ENCODE peak calls at places on chromosomes 2 and 18, in ten cellular contexts. D is HS-5, U is brain microvascular endothelial cell, T is germinal center, E is NCI-H446 treated with DMSO at 0.1 percent for 48 hours, V is cardiac fibroblast, N is A549, Q is iris pigment epithelial cell, J is HFF-Myc, C is mesendoderm. P is an unnamed sample.

GRCh38 chr2:63436488-63436887 is 151.8 kb downstream of the WDPCP start:
- DNase-seq in D (no peak), U (no peak), T (no peak), E (no peak), V (peak), N (no peak), Q (peak), J (no peak), C (no peak), P (no peak)

GRCh38 chr2:196399736-196400691 is 228.6 kb upstream of the STK17B start:
- DNase-seq in D (peak), U (peak), T (no peak), E (no peak), V (peak), N (peak), Q (peak), J (peak), C (peak), P (no peak)

GRCh38 chr2:136015688-136016087 is 30.3 kb upstream of the DARS1 start:
- DNase-seq in D (no peak), U (no peak), T (no peak), E (no peak), V (no peak), N (no peak), Q (no peak), J (no peak), C (no peak), P (no peak)

GRCh38 chr18:23114171-23114881 is 21.0 kb upstream of the CABLES1 start:
- DNase-seq in D (no peak), U (no peak), T (no peak), E (no peak), V (no peak), N (no peak), Q (peak), J (no peak), C (no peak), P (no peak)

GRCh38 chr2:54803783-54804758 is 80.6 kb downstream of the EML6 start:
- DNase-seq in D (no peak), U (no peak), T (no peak), E (peak), V (no peak), N (no peak), Q (no peak), J (no peak), C (peak), P (no peak)

GRCh38 chr2:167310442-167310841 is 422.2 kb downstream of the XIRP2 start:
- DNase-seq in D (no peak), U (no peak), T (no peak), E (no peak), V (no peak), N (no peak), Q (no peak), J (no peak), C (peak), P (no peak)

GRCh38 chr2:241031436-241032165 is 33.2 kb downstream of the SNED1 start:
- DNase-seq in D (no peak), U (no peak), T (no peak), E (no peak), V (no peak), N (no peak), Q (no peak), J (no peak), C (no peak), P (peak)

GRCh38 chr2:60347781-60348180 is 205.7 kb downstream of the BCL11A start:
- DNase-seq in D (no peak), U (no peak), T (no peak), E (no peak), V (no peak), N (no peak), Q (no peak), J (no peak), C (peak), P (no peak)

GRCh38 chr2:120682654-120683053 is 53.0 kb upstream of the GLI2 start:
- DNase-seq in D (no peak), U (no peak), T (no peak), E (no peak), V (no peak), N (no peak), Q (no peak), J (no peak), C (no peak), P (no peak)

GRCh38 chr2:172226244-172227061 is 123.8 kb upstream of the DLX2 start:
- DNase-seq in D (no peak), U (no peak), T (no peak), E (no peak), V (no peak), N (no peak), Q (no peak), J (no peak), C (no peak), P (no peak)

GRCh38 chr2:178315488-178315948 is 121.2 kb downstream of the OSBPL6 start:
- DNase-seq in D (no peak), U (no peak), T (no peak), E (no peak), V (no peak), N (no peak), Q (no peak), J (no peak), C (peak), P (no peak)

GRCh38 chr18:2826581-2826980 is 20.2 kb upstream of the EMILIN2 start:
- DNase-seq in D (no peak), U (no peak), T (no peak), E (no peak), V (peak), N (no peak), Q (peak), J (no peak), C (no peak), P (no peak)

GRCh38 chr2:45119038-45119437 is 109.8 kb upstream of the SIX2 start:
- DNase-seq in D (peak), U (peak), T (no peak), E (no peak), V (peak), N (no peak), Q (peak), J (no peak), C (no peak), P (no peak)

GRCh38 chr2:37786153-37786809 is 114.8 kb upstream of the CDC42EP3 start:
- DNase-seq in D (no peak), U (no peak), T (no peak), E (peak), V (no peak), N (no peak), Q (no peak), J (no peak), C (no peak), P (no peak)

GRCh38 chr2:231648579-231649174 is 56.0 kb downstream of the TEX44 start:
- DNase-seq in D (no peak), U (peak), T (no peak), E (no peak), V (peak), N (peak), Q (peak), J (no peak), C (peak), P (peak)

GRCh38 chr2:80748576-80748975 is 444.0 kb upstream of the LRRTM1 start:
- DNase-seq in D (no peak), U (no peak), T (no peak), E (no peak), V (no peak), N (no peak), Q (no peak), J (no peak), C (no peak), P (no peak)

GRCh38 chr2:205800804-205801203 is 118.5 kb downstream of the NRP2 start:
- DNase-seq in D (no peak), U (peak), T (no peak), E (peak), V (peak), N (no peak), Q (peak), J (peak), C (no peak), P (no peak)

GRCh38 chr2:157830696-157831570 is 45.2 kb downstream of the ACVR1 start:
- DNase-seq in D (peak), U (peak), T (no peak), E (peak), V (peak), N (peak), Q (peak), J (peak), C (no peak), P (no peak)

GRCh38 chr18:50611529-50611941 is 51.6 kb downstream of the MAPK4 start:
- DNase-seq in D (no peak), U (no peak), T (no peak), E (no peak), V (peak), N (no peak), Q (no peak), J (no peak), C (peak), P (no peak)

GRCh38 chr2:3062476-3063260 is 314.9 kb downstream of the EIPR1 start:
- DNase-seq in D (no peak), U (no peak), T (no peak), E (no peak), V (no peak), N (no peak), Q (no peak), J (no peak), C (no peak), P (no peak)

GRCh38 chr18:35695803-35696202 is 114.3 kb downstream of the GALNT1 start:
- DNase-seq in D (no peak), U (no peak), T (no peak), E (peak), V (no peak), N (no peak), Q (no peak), J (no peak), C (no peak), P (no peak)